ENCODE peak calls at places on chromosomes 12 and 14, in seven cellular contexts. One of them, this sample, is unnamed.
A peak's percentile ranks its signal among the peaks of the same experiment; 100 is the strongest.

GRCh38 chr14:63431466-63431865 is 111.7 kb downstream of the PPP2R5E start:
- DNase-seq in MM.1S: no peak
- DNase-seq in BE2C: no peak
- DNase-seq in CD8-positive, alpha-beta memory T cell: no peak
- DNase-seq in adipocyte: no peak
- DNase-seq in Peyer's patch: no peak
- DNase-seq in psoas muscle: no peak
- DNase-seq in this sample: no peak

GRCh38 chr14:72666610-72667009 is 227.3 kb downstream of the DPF3 start:
- DNase-seq in MM.1S: no peak
- DNase-seq in BE2C: no peak
- DNase-seq in CD8-positive, alpha-beta memory T cell: no peak
- DNase-seq in adipocyte: peak; percentile 84
- DNase-seq in Peyer's patch: no peak
- DNase-seq in psoas muscle: no peak
- DNase-seq in this sample: no peak

GRCh38 chr14:72736791-72737559 is 156.9 kb downstream of the DPF3 start:
- DNase-seq in MM.1S: no peak
- DNase-seq in BE2C: peak; percentile 74
- DNase-seq in CD8-positive, alpha-beta memory T cell: no peak
- DNase-seq in adipocyte: no peak
- DNase-seq in Peyer's patch: no peak
- DNase-seq in psoas muscle: no peak
- DNase-seq in this sample: no peak

GRCh38 chr14:52328286-52328685 is 14.2 kb downstream of the PTGER2 start:
- DNase-seq in MM.1S: no peak
- DNase-seq in BE2C: no peak
- DNase-seq in CD8-positive, alpha-beta memory T cell: no peak
- DNase-seq in adipocyte: peak; percentile 75
- DNase-seq in Peyer's patch: no peak
- DNase-seq in psoas muscle: no peak
- DNase-seq in this sample: no peak

GRCh38 chr12:31324845-31325523 is 966 bp downstream of the SINHCAF start:
- DNase-seq in MM.1S: peak; percentile 51
- DNase-seq in BE2C: peak; percentile 46
- DNase-seq in CD8-positive, alpha-beta memory T cell: peak; percentile 64
- DNase-seq in adipocyte: peak; percentile 72
- DNase-seq in Peyer's patch: peak; percentile 77
- DNase-seq in psoas muscle: peak; percentile 72
- DNase-seq in this sample: peak; percentile 36

GRCh38 chr14:59630281-59630963 is 53.8 kb upstream of the CCDC175 start:
- DNase-seq in MM.1S: no peak
- DNase-seq in BE2C: peak; percentile 37
- DNase-seq in CD8-positive, alpha-beta memory T cell: no peak
- DNase-seq in adipocyte: peak; percentile 1
- DNase-seq in Peyer's patch: no peak
- DNase-seq in psoas muscle: no peak
- DNase-seq in this sample: no peak

GRCh38 chr12:65609359-65609771 is 214.9 kb upstream of the HMGA2 start:
- DNase-seq in MM.1S: no peak
- DNase-seq in BE2C: no peak
- DNase-seq in CD8-positive, alpha-beta memory T cell: no peak
- DNase-seq in adipocyte: peak; percentile 63
- DNase-seq in Peyer's patch: no peak
- DNase-seq in psoas muscle: no peak
- DNase-seq in this sample: no peak

GRCh38 chr12:112170376-112170775 is 45.0 kb downstream of the TRAFD1 start:
- DNase-seq in MM.1S: no peak
- DNase-seq in BE2C: peak; percentile 51
- DNase-seq in CD8-positive, alpha-beta memory T cell: peak; percentile 16
- DNase-seq in adipocyte: peak; percentile 30
- DNase-seq in Peyer's patch: no peak
- DNase-seq in psoas muscle: no peak
- DNase-seq in this sample: peak; percentile 43

GRCh38 chr12:124979568-124979967 is 9.4 kb downstream of the DHX37 start:
- DNase-seq in MM.1S: no peak
- DNase-seq in BE2C: no peak
- DNase-seq in CD8-positive, alpha-beta memory T cell: no peak
- DNase-seq in adipocyte: no peak
- DNase-seq in Peyer's patch: no peak
- DNase-seq in psoas muscle: peak; percentile 24
- DNase-seq in this sample: no peak

GRCh38 chr12:1935700-1936378 is 17.4 kb upstream of the CACNA2D4 start:
- DNase-seq in MM.1S: no peak
- DNase-seq in BE2C: no peak
- DNase-seq in CD8-positive, alpha-beta memory T cell: no peak
- DNase-seq in adipocyte: no peak
- DNase-seq in Peyer's patch: no peak
- DNase-seq in psoas muscle: no peak
- DNase-seq in this sample: no peak

GRCh38 chr12:11059784-11060183 is 2.3 kb downstream of the TAS2R46 start:
- DNase-seq in MM.1S: no peak
- DNase-seq in BE2C: no peak
- DNase-seq in CD8-positive, alpha-beta memory T cell: no peak
- DNase-seq in adipocyte: no peak
- DNase-seq in Peyer's patch: no peak
- DNase-seq in psoas muscle: no peak
- DNase-seq in this sample: no peak

GRCh38 chr14:68753696-68754095 is 39.2 kb downstream of the ZFP36L1 start:
- DNase-seq in MM.1S: no peak
- DNase-seq in BE2C: no peak
- DNase-seq in CD8-positive, alpha-beta memory T cell: no peak
- DNase-seq in adipocyte: peak; percentile 71
- DNase-seq in Peyer's patch: no peak
- DNase-seq in psoas muscle: no peak
- DNase-seq in this sample: no peak

GRCh38 chr12:101885912-101886561 is 8.7 kb downstream of the DRAM1 start:
- DNase-seq in MM.1S: no peak
- DNase-seq in BE2C: no peak
- DNase-seq in CD8-positive, alpha-beta memory T cell: no peak
- DNase-seq in adipocyte: no peak
- DNase-seq in Peyer's patch: no peak
- DNase-seq in psoas muscle: no peak
- DNase-seq in this sample: no peak

GRCh38 chr14:46322076-46322475 is 329.5 kb downstream of the RPL10L start:
- DNase-seq in MM.1S: no peak
- DNase-seq in BE2C: no peak
- DNase-seq in CD8-positive, alpha-beta memory T cell: no peak
- DNase-seq in adipocyte: no peak
- DNase-seq in Peyer's patch: no peak
- DNase-seq in psoas muscle: no peak
- DNase-seq in this sample: no peak

GRCh38 chr14:97603201-97603600 is 806.0 kb downstream of the VRK1 start:
- DNase-seq in MM.1S: no peak
- DNase-seq in BE2C: no peak
- DNase-seq in CD8-positive, alpha-beta memory T cell: no peak
- DNase-seq in adipocyte: no peak
- DNase-seq in Peyer's patch: no peak
- DNase-seq in psoas muscle: no peak
- DNase-seq in this sample: no peak

GRCh38 chr12:68842784-68843567 is 35.0 kb downstream of the MDM2 start:
- DNase-seq in MM.1S: no peak
- DNase-seq in BE2C: no peak
- DNase-seq in CD8-positive, alpha-beta memory T cell: no peak
- DNase-seq in adipocyte: no peak
- DNase-seq in Peyer's patch: no peak
- DNase-seq in psoas muscle: no peak
- DNase-seq in this sample: no peak

GRCh38 chr12:81809829-81810595 is 50.9 kb upstream of the PPFIA2 start:
- DNase-seq in MM.1S: no peak
- DNase-seq in BE2C: no peak
- DNase-seq in CD8-positive, alpha-beta memory T cell: no peak
- DNase-seq in adipocyte: peak; percentile 1
- DNase-seq in Peyer's patch: no peak
- DNase-seq in psoas muscle: no peak
- DNase-seq in this sample: peak; percentile 13

GRCh38 chr14:85529803-85530574 is at the start of gene FLRT2:
- DNase-seq in MM.1S: no peak
- DNase-seq in BE2C: no peak
- DNase-seq in CD8-positive, alpha-beta memory T cell: no peak
- DNase-seq in adipocyte: peak; percentile 89
- DNase-seq in Peyer's patch: peak; percentile 55
- DNase-seq in psoas muscle: peak; percentile 77
- DNase-seq in this sample: peak; percentile 82
- H3K4me3 ChIP-seq in MM.1S: no peak within 1 kb of the TSS
- H3K4me3 ChIP-seq in BE2C: no peak within 1 kb of the TSS
- H3K4me3 ChIP-seq in CD8-positive, alpha-beta memory T cell: no peak within 1 kb of the TSS
- H3K4me3 ChIP-seq in adipocyte: peak within 1 kb of the TSS; percentile 91
- H3K4me3 ChIP-seq in Peyer's patch: peak within 1 kb of the TSS; percentile 51
- H3K4me3 ChIP-seq in psoas muscle: peak within 1 kb of the TSS; percentile 77
- H3K4me3 ChIP-seq in this sample: peak within 1 kb of the TSS; percentile 67

DNA sequence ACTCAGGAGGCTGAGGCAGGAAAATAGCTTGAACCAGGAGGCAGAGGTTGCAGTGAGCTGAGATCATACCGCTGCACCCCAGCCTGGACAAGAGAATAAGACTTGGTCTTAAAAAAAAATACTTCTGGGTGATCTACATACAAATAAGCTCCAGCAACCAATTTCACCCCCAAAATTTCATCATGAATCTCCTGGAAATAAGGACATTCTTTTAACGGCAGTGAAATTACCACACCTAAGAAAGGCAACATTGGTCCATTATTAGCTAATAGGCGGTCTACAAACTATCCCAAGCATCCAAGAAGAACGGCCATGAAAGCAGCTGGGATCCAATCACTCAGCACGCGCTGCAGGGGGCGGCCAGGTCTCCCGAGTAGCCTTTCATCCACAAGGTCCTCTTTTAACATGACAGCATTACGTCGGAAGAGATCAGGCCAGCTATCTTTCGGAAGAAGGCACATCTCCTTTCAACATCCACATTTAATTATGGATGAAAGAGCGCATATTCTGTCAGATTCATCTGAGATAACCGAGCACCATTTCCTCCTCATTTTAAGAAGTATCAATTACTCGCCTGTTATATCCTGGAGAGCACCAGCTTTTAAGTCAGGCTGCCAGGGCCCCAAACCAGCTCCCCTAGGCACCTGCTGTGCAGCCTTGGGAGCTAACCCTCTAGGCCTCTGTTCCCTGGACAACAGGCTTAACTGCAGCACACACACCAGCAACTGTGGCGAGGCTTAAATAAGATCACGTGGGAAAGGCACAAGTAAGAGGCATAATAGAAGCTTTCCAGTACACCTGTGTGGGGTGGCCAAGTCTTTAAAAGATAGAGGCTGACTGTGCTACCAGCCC is 4.2 kb downstream of the SLC15A4 start:
- DNase-seq in MM.1S: no peak
- DNase-seq in BE2C: no peak
- DNase-seq in CD8-positive, alpha-beta memory T cell: no peak
- DNase-seq in adipocyte: no peak
- DNase-seq in Peyer's patch: no peak
- DNase-seq in psoas muscle: no peak
- DNase-seq in this sample: no peak
- H3K4me1 ChIP-seq in MM.1S: no peaks in the 10 kb centered on the region
- H3K4me1 ChIP-seq in BE2C: no peaks in the 10 kb centered on the region
- H3K4me1 ChIP-seq in CD8-positive, alpha-beta memory T cell: peaks cover 48% of the 10 kb centered on the region
- H3K4me1 ChIP-seq in adipocyte: peaks cover 53% of the 10 kb centered on the region
- H3K4me1 ChIP-seq in Peyer's patch: peaks cover 4% of the 10 kb centered on the region
- H3K4me1 ChIP-seq in psoas muscle: peaks cover 69% of the 10 kb centered on the region
- H3K4me1 ChIP-seq in this sample: no peaks in the 10 kb centered on the region

GRCh38 chr12:21774358-21775129 is at the start of gene KCNJ8:
- DNase-seq in MM.1S: peak; percentile 16
- DNase-seq in BE2C: peak; percentile 97
- DNase-seq in CD8-positive, alpha-beta memory T cell: no peak
- DNase-seq in adipocyte: peak; percentile 59
- DNase-seq in Peyer's patch: peak; percentile 52
- DNase-seq in psoas muscle: peak; percentile 81
- DNase-seq in this sample: peak; percentile 33

GRCh38 chr12:21773263-21773741 is 1.2 kb downstream of the KCNJ8 start:
- DNase-seq in MM.1S: no peak
- DNase-seq in BE2C: peak; percentile 87
- DNase-seq in CD8-positive, alpha-beta memory T cell: no peak
- DNase-seq in adipocyte: no peak
- DNase-seq in Peyer's patch: peak; percentile 49
- DNase-seq in psoas muscle: peak; percentile 72
- DNase-seq in this sample: peak; percentile 25

GRCh38 chr12:21773799-21774198 is 707 bp downstream of the KCNJ8 start:
- DNase-seq in MM.1S: no peak
- DNase-seq in BE2C: peak; percentile 35
- DNase-seq in CD8-positive, alpha-beta memory T cell: no peak
- DNase-seq in adipocyte: no peak
- DNase-seq in Peyer's patch: no peak
- DNase-seq in psoas muscle: no peak
- DNase-seq in this sample: no peak

GRCh38 chr12:21776242-21776641 is 1.7 kb upstream of the KCNJ8 start:
- DNase-seq in MM.1S: no peak
- DNase-seq in BE2C: no peak
- DNase-seq in CD8-positive, alpha-beta memory T cell: no peak
- DNase-seq in adipocyte: no peak
- DNase-seq in Peyer's patch: no peak
- DNase-seq in psoas muscle: no peak
- DNase-seq in this sample: no peak

DNA sequence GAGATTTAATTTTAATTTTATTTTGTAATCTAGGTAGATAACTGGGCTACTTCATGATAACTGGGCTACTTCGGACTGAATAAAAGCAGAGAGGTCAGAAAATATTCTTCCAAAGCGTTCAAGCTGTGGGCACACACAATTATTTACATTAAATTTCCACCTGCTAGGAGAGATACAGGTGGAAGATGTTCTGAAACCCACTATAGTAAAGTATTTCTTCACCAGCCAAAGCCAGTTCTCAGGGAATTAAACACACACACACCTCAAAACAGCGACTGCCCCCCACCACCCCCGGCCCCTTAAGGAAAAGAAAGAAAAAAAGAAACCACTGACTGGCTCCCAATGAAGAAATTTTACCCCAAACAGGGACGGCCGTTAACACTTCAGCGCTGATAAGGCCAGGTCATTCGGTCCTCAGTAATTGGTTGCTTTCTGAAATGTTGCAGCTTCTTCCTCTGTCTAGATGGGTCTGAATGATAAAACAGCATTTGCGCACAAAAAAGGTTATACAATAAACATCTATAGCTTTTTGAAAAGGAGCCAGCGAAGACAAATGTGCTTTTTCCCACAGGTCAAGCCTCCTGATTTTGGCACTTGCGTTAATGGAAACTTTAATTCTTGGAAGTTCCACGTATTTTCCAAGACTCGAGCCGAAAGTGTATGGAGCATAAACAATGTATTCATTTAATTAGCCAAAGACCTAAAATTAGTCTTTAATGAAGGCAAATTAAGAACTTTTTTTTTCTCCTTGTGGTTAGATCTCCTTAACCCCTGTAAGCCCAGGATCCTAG is 819 bp upstream of the KCNJ8 start:
- DNase-seq in MM.1S: no peak
- DNase-seq in BE2C: no peak
- DNase-seq in CD8-positive, alpha-beta memory T cell: no peak
- DNase-seq in adipocyte: no peak
- DNase-seq in Peyer's patch: no peak
- DNase-seq in psoas muscle: no peak
- DNase-seq in this sample: no peak
- H3K4me3 ChIP-seq in MM.1S: no peak overlapping the region
- H3K4me3 ChIP-seq in BE2C: peak overlapping the region; percentile 68
- H3K4me3 ChIP-seq in CD8-positive, alpha-beta memory T cell: no peak overlapping the region
- H3K4me3 ChIP-seq in adipocyte: peak overlapping the region; percentile 78
- H3K4me3 ChIP-seq in Peyer's patch: peak overlapping the region; percentile 53
- H3K4me3 ChIP-seq in psoas muscle: peak overlapping the region; percentile 71
- H3K4me3 ChIP-seq in this sample: peak overlapping the region; percentile 53

DNA sequence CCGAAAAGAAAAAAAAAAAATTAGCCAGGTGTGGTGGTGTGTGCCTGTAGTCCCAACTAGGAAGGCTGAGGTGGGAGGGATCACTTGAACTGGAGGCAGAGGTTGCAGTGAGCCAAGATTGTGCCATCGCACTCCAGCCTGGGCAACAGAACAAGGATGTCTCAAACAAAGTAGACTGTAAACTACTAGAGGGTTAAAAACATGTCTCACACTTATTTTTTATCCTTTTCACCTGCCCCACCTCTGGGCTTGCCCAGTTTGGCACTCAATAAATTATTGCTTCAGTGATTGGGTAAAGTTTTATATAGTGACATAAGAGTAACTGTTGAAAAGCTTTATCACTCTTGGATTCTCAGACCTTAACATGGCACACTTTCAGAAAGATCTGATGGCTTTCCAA is 56.2 kb upstream of the NPFF start:
- DNase-seq in MM.1S: no peak
- DNase-seq in BE2C: no peak
- DNase-seq in CD8-positive, alpha-beta memory T cell: no peak
- DNase-seq in adipocyte: no peak
- DNase-seq in Peyer's patch: peak; percentile 14
- DNase-seq in psoas muscle: peak; percentile 62
- DNase-seq in this sample: no peak
- H3K4me1 ChIP-seq in MM.1S: no peaks in the 10 kb centered on the region
- H3K4me1 ChIP-seq in BE2C: no peaks in the 10 kb centered on the region
- H3K4me1 ChIP-seq in CD8-positive, alpha-beta memory T cell: peaks cover 29% of the 10 kb centered on the region
- H3K4me1 ChIP-seq in adipocyte: peaks cover 36% of the 10 kb centered on the region
- H3K4me1 ChIP-seq in Peyer's patch: no peaks in the 10 kb centered on the region
- H3K4me1 ChIP-seq in psoas muscle: peaks cover 20% of the 10 kb centered on the region
- H3K4me1 ChIP-seq in this sample: peaks cover 23% of the 10 kb centered on the region